ENCODE peak calls at places on chromosomes 2 and 18, in eight cellular contexts. One of them, this sample, is unnamed.

GRCh38 chr18:48552130-48552529 is 13.3 kb downstream of the CTIF start:
- DNase-seq in transverse colon: no peak
- DNase-seq in AG10803: no peak
- DNase-seq in fibroblast of mammary gland: no peak
- DNase-seq in glutamatergic neuron: no peak
- DNase-seq in retinal pigment epithelial cell: no peak
- DNase-seq in upper lobe of right lung: no peak
- DNase-seq in HL-60: no peak
- DNase-seq in this sample: no peak

GRCh38 chr2:237180987-237181386 is 95.3 kb downstream of the COPS8 start:
- DNase-seq in transverse colon: no peak
- DNase-seq in AG10803: no peak
- DNase-seq in fibroblast of mammary gland: peak
- DNase-seq in glutamatergic neuron: no peak
- DNase-seq in retinal pigment epithelial cell: no peak
- DNase-seq in upper lobe of right lung: no peak
- DNase-seq in HL-60: no peak
- DNase-seq in this sample: no peak

GRCh38 chr2:162874412-162874811 is 35.8 kb upstream of the KCNH7 start:
- DNase-seq in transverse colon: no peak
- DNase-seq in AG10803: no peak
- DNase-seq in fibroblast of mammary gland: no peak
- DNase-seq in glutamatergic neuron: no peak
- DNase-seq in retinal pigment epithelial cell: no peak
- DNase-seq in upper lobe of right lung: no peak
- DNase-seq in HL-60: no peak
- DNase-seq in this sample: no peak

GRCh38 chr2:13542642-13543041 is 825.9 kb downstream of the TRIB2 start:
- DNase-seq in transverse colon: no peak
- DNase-seq in AG10803: no peak
- DNase-seq in fibroblast of mammary gland: no peak
- DNase-seq in glutamatergic neuron: no peak
- DNase-seq in retinal pigment epithelial cell: no peak
- DNase-seq in upper lobe of right lung: no peak
- DNase-seq in HL-60: no peak
- DNase-seq in this sample: no peak

GRCh38 chr2:24245986-24246779 is 71.3 kb downstream of the FAM228A start:
- DNase-seq in transverse colon: no peak
- DNase-seq in AG10803: no peak
- DNase-seq in fibroblast of mammary gland: peak
- DNase-seq in glutamatergic neuron: no peak
- DNase-seq in retinal pigment epithelial cell: no peak
- DNase-seq in upper lobe of right lung: no peak
- DNase-seq in HL-60: no peak
- DNase-seq in this sample: no peak

GRCh38 chr18:23438608-23439366 is 14.3 kb upstream of the RIOK3 start:
- DNase-seq in transverse colon: no peak
- DNase-seq in AG10803: no peak
- DNase-seq in fibroblast of mammary gland: no peak
- DNase-seq in glutamatergic neuron: no peak
- DNase-seq in retinal pigment epithelial cell: no peak
- DNase-seq in upper lobe of right lung: no peak
- DNase-seq in HL-60: no peak
- DNase-seq in this sample: no peak

GRCh38 chr2:61993422-61994024 is 88.0 kb downstream of the COMMD1 start:
- DNase-seq in transverse colon: peak
- DNase-seq in AG10803: peak
- DNase-seq in fibroblast of mammary gland: peak
- DNase-seq in glutamatergic neuron: no peak
- DNase-seq in retinal pigment epithelial cell: no peak
- DNase-seq in upper lobe of right lung: no peak
- DNase-seq in HL-60: peak
- DNase-seq in this sample: peak

GRCh38 chr2:216339456-216340279 is 32.6 kb downstream of the MARCHF4 start:
- DNase-seq in transverse colon: no peak
- DNase-seq in AG10803: peak
- DNase-seq in fibroblast of mammary gland: peak
- DNase-seq in glutamatergic neuron: peak
- DNase-seq in retinal pigment epithelial cell: no peak
- DNase-seq in upper lobe of right lung: no peak
- DNase-seq in HL-60: no peak
- DNase-seq in this sample: no peak

GRCh38 chr2:92073815-92074548 is 2797.2 kb upstream of the TEKT4 start:
- DNase-seq in transverse colon: no peak
- DNase-seq in AG10803: no peak
- DNase-seq in fibroblast of mammary gland: no peak
- DNase-seq in glutamatergic neuron: no peak
- DNase-seq in retinal pigment epithelial cell: no peak
- DNase-seq in upper lobe of right lung: peak
- DNase-seq in HL-60: no peak
- DNase-seq in this sample: no peak

GRCh38 chr2:219733746-219734145 is 106.3 kb downstream of the SLC4A3 start:
- DNase-seq in transverse colon: no peak
- DNase-seq in AG10803: no peak
- DNase-seq in fibroblast of mammary gland: no peak
- DNase-seq in glutamatergic neuron: no peak
- DNase-seq in retinal pigment epithelial cell: no peak
- DNase-seq in upper lobe of right lung: no peak
- DNase-seq in HL-60: no peak
- DNase-seq in this sample: no peak

GRCh38 chr2:216345846-216346245 is 26.4 kb downstream of the MARCHF4 start:
- DNase-seq in transverse colon: no peak
- DNase-seq in AG10803: peak
- DNase-seq in fibroblast of mammary gland: no peak
- DNase-seq in glutamatergic neuron: no peak
- DNase-seq in retinal pigment epithelial cell: no peak
- DNase-seq in upper lobe of right lung: no peak
- DNase-seq in HL-60: no peak
- DNase-seq in this sample: no peak

GRCh38 chr2:11833601-11834000 is 87.2 kb downstream of the LPIN1 start:
- DNase-seq in transverse colon: no peak
- DNase-seq in AG10803: peak
- DNase-seq in fibroblast of mammary gland: peak
- DNase-seq in glutamatergic neuron: no peak
- DNase-seq in retinal pigment epithelial cell: no peak
- DNase-seq in upper lobe of right lung: no peak
- DNase-seq in HL-60: no peak
- DNase-seq in this sample: no peak

GRCh38 chr2:36469701-36470100 is 114.1 kb downstream of the CRIM1 start:
- DNase-seq in transverse colon: no peak
- DNase-seq in AG10803: no peak
- DNase-seq in fibroblast of mammary gland: no peak
- DNase-seq in glutamatergic neuron: no peak
- DNase-seq in retinal pigment epithelial cell: no peak
- DNase-seq in upper lobe of right lung: no peak
- DNase-seq in HL-60: no peak
- DNase-seq in this sample: no peak

GRCh38 chr2:231780123-231780908 is 766 bp downstream of the PDE6D start:
- DNase-seq in transverse colon: peak
- DNase-seq in AG10803: no peak
- DNase-seq in fibroblast of mammary gland: peak
- DNase-seq in glutamatergic neuron: peak
- DNase-seq in retinal pigment epithelial cell: no peak
- DNase-seq in upper lobe of right lung: peak
- DNase-seq in HL-60: peak
- DNase-seq in this sample: no peak

GRCh38 chr2:201130524-201131186 is 14.7 kb downstream of the CFLAR start:
- DNase-seq in transverse colon: no peak
- DNase-seq in AG10803: peak
- DNase-seq in fibroblast of mammary gland: peak
- DNase-seq in glutamatergic neuron: no peak
- DNase-seq in retinal pigment epithelial cell: no peak
- DNase-seq in upper lobe of right lung: no peak
- DNase-seq in HL-60: no peak
- DNase-seq in this sample: no peak

GRCh38 chr2:70553584-70554337 is at the start of gene TGFA:
- DNase-seq in transverse colon: peak
- DNase-seq in AG10803: peak
- DNase-seq in fibroblast of mammary gland: peak
- DNase-seq in glutamatergic neuron: peak
- DNase-seq in retinal pigment epithelial cell: peak
- DNase-seq in upper lobe of right lung: peak
- DNase-seq in HL-60: peak
- DNase-seq in this sample: no peak

GRCh38 chr2:86675611-86676015 is 44.5 kb upstream of the RMND5A start:
- DNase-seq in transverse colon: peak
- DNase-seq in AG10803: no peak
- DNase-seq in fibroblast of mammary gland: no peak
- DNase-seq in glutamatergic neuron: no peak
- DNase-seq in retinal pigment epithelial cell: no peak
- DNase-seq in upper lobe of right lung: no peak
- DNase-seq in HL-60: no peak
- DNase-seq in this sample: no peak
- TF ChIP-seq CTCF in transverse colon: peak
- TF ChIP-seq CTCF in AG10803: no peak
- TF ChIP-seq CTCF in fibroblast of mammary gland: no peak
- TF ChIP-seq CTCF in glutamatergic neuron: no peak
- TF ChIP-seq CTCF in retinal pigment epithelial cell: no peak
- TF ChIP-seq CTCF in upper lobe of right lung: peak
- TF ChIP-seq CTCF in HL-60: no peak
- TF ChIP-seq CTCF in this sample: no peak

DNA sequence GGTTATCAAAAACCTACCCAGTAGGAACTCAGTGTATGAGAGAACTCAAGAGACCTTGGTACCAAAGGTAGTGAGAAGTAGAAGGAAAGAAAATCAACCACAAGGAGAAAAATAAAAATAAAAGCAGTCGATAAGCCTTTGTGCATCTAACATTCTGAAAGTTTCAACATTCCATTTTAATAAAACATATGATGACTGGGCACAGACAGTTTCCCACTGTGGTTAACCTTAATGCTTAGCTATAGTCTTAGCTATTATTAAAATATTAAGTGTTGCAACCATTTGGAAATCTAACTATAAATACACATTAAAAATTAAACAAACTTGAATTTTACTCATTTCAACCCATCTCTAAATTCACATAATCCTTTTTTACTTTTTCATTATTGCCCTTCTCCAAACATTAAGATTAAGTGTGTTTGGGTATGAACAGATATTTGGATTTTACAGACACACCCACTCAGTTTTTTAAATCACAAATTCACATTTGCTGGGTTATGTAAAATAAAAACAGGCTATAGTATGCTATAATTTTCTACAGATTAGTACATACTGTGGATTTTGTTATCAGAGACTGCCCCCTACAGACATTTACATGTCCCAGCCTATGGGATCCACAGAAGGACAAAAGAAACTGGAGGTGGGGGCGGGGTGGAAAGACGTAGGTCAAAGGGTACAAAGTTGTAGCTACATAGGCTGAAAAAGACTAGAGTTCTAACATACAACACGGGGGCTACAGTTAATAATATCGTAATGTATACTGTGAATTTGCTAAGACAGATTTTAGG is 32.8 kb downstream of the SRBD1 start:
- DNase-seq in transverse colon: peak
- DNase-seq in AG10803: peak
- DNase-seq in fibroblast of mammary gland: peak
- DNase-seq in glutamatergic neuron: peak
- DNase-seq in retinal pigment epithelial cell: no peak
- DNase-seq in upper lobe of right lung: no peak
- DNase-seq in HL-60: peak
- DNase-seq in this sample: no peak
- TF ChIP-seq CTCF in transverse colon: peak
- TF ChIP-seq CTCF in AG10803: peak
- TF ChIP-seq CTCF in fibroblast of mammary gland: peak
- TF ChIP-seq CTCF in glutamatergic neuron: peak
- TF ChIP-seq CTCF in retinal pigment epithelial cell: peak
- TF ChIP-seq CTCF in upper lobe of right lung: peak
- TF ChIP-seq CTCF in HL-60: no peak
- TF ChIP-seq CTCF in this sample: peak

GRCh38 chr18:35040638-35040987 is 600 bp upstream of the MAPRE2 start:
- DNase-seq in transverse colon: no peak
- DNase-seq in AG10803: no peak
- DNase-seq in fibroblast of mammary gland: no peak
- DNase-seq in glutamatergic neuron: no peak
- DNase-seq in retinal pigment epithelial cell: no peak
- DNase-seq in upper lobe of right lung: no peak
- DNase-seq in HL-60: no peak
- DNase-seq in this sample: no peak
- TF ChIP-seq CTCF in transverse colon: no peak
- TF ChIP-seq CTCF in AG10803: no peak
- TF ChIP-seq CTCF in fibroblast of mammary gland: no peak
- TF ChIP-seq CTCF in glutamatergic neuron: no peak
- TF ChIP-seq CTCF in retinal pigment epithelial cell: no peak
- TF ChIP-seq CTCF in upper lobe of right lung: no peak
- TF ChIP-seq CTCF in HL-60: no peak
- TF ChIP-seq CTCF in this sample: no peak

GRCh38 chr18:42141439-42141838 is 186.4 kb downstream of the PIK3C3 start:
- DNase-seq in transverse colon: no peak
- DNase-seq in AG10803: peak
- DNase-seq in fibroblast of mammary gland: peak
- DNase-seq in glutamatergic neuron: no peak
- DNase-seq in retinal pigment epithelial cell: no peak
- DNase-seq in upper lobe of right lung: no peak
- DNase-seq in HL-60: no peak
- DNase-seq in this sample: no peak
- TF ChIP-seq CTCF in transverse colon: no peak
- TF ChIP-seq CTCF in AG10803: no peak
- TF ChIP-seq CTCF in fibroblast of mammary gland: no peak
- TF ChIP-seq CTCF in glutamatergic neuron: no peak
- TF ChIP-seq CTCF in retinal pigment epithelial cell: no peak
- TF ChIP-seq CTCF in upper lobe of right lung: no peak
- TF ChIP-seq CTCF in HL-60: no peak
- TF ChIP-seq CTCF in this sample: no peak

GRCh38 chr18:3771121-3771971 is 321.4 kb downstream of the TGIF1 start:
- DNase-seq in transverse colon: peak
- DNase-seq in AG10803: peak
- DNase-seq in fibroblast of mammary gland: peak
- DNase-seq in glutamatergic neuron: peak
- DNase-seq in retinal pigment epithelial cell: peak
- DNase-seq in upper lobe of right lung: peak
- DNase-seq in HL-60: peak
- DNase-seq in this sample: peak
- TF ChIP-seq CTCF in transverse colon: peak
- TF ChIP-seq CTCF in AG10803: peak
- TF ChIP-seq CTCF in fibroblast of mammary gland: peak
- TF ChIP-seq CTCF in glutamatergic neuron: peak
- TF ChIP-seq CTCF in retinal pigment epithelial cell: peak
- TF ChIP-seq CTCF in upper lobe of right lung: peak
- TF ChIP-seq CTCF in HL-60: peak
- TF ChIP-seq CTCF in this sample: peak

GRCh38 chr18:26457611-26458350 is 90.6 kb downstream of the KCTD1 start:
- DNase-seq in transverse colon: no peak
- DNase-seq in AG10803: no peak
- DNase-seq in fibroblast of mammary gland: no peak
- DNase-seq in glutamatergic neuron: peak
- DNase-seq in retinal pigment epithelial cell: no peak
- DNase-seq in upper lobe of right lung: no peak
- DNase-seq in HL-60: no peak
- DNase-seq in this sample: no peak
- TF ChIP-seq CTCF in transverse colon: no peak
- TF ChIP-seq CTCF in AG10803: no peak
- TF ChIP-seq CTCF in fibroblast of mammary gland: no peak
- TF ChIP-seq CTCF in glutamatergic neuron: peak
- TF ChIP-seq CTCF in retinal pigment epithelial cell: peak
- TF ChIP-seq CTCF in upper lobe of right lung: no peak
- TF ChIP-seq CTCF in HL-60: no peak
- TF ChIP-seq CTCF in this sample: peak

GRCh38 chr2:202847693-202848524 is 23.7 kb downstream of the ICA1L start:
- DNase-seq in transverse colon: no peak
- DNase-seq in AG10803: no peak
- DNase-seq in fibroblast of mammary gland: no peak
- DNase-seq in glutamatergic neuron: no peak
- DNase-seq in retinal pigment epithelial cell: no peak
- DNase-seq in upper lobe of right lung: no peak
- DNase-seq in HL-60: no peak
- DNase-seq in this sample: no peak
- TF ChIP-seq CTCF in transverse colon: no peak
- TF ChIP-seq CTCF in AG10803: no peak
- TF ChIP-seq CTCF in fibroblast of mammary gland: no peak
- TF ChIP-seq CTCF in glutamatergic neuron: no peak
- TF ChIP-seq CTCF in retinal pigment epithelial cell: no peak
- TF ChIP-seq CTCF in upper lobe of right lung: no peak
- TF ChIP-seq CTCF in HL-60: no peak
- TF ChIP-seq CTCF in this sample: no peak

This sample was measured in kidney epithelial cell.